ENCODE peak calls at places on chromosome 9, in four cellular contexts. G is fibroblast of lung, P is mesothelial cell of epicardium, C is AG10803. L is an unnamed sample.

GRCh38 chr9:114319147-114319546 is 3.8 kb upstream of the ORM1 start:
- DNase-seq in C (no peak), G (no peak), P (no peak), L (no peak)

GRCh38 chr9:214488-215448 is at the start of gene DOCK8:
- DNase-seq in C (no peak), G (no peak), P (peak), L (peak)

GRCh38 chr9:105144841-105145240 is 99.6 kb upstream of the SLC44A1 start:
- DNase-seq in G (no peak), P (no peak), C (no peak), L (no peak)

GRCh38 chr9:135156525-135157510 is 69.3 kb downstream of the OLFM1 start:
- DNase-seq in C (peak), G (peak), P (peak), L (peak)

GRCh38 chr9:112833081-112833480 is 57.6 kb downstream of the SLC46A2 start:
- DNase-seq in C (no peak), P (no peak), G (no peak), L (no peak)

GRCh38 chr9:14992025-14992424 is 81.8 kb upstream of the FREM1 start:
- DNase-seq in G (no peak), P (no peak), C (peak), L (no peak)

GRCh38 chr9:115198018-115198417 is 80.1 kb upstream of the TNC start:
- DNase-seq in C (peak), G (peak), P (no peak), L (peak)

GRCh38 chr9:135905380-135906282 is 1.7 kb downstream of the CAMSAP1 start:
- DNase-seq in G (peak), C (no peak), P (no peak), L (peak)

GRCh38 chr9:98172604-98173003 is 19.8 kb downstream of the CORO2A start:
- DNase-seq in P (no peak), G (peak), C (no peak), L (no peak)

GRCh38 chr9:130444565-130445221 is at the start of gene ASS1:
- DNase-seq in P (peak), G (peak), C (peak), L (peak)

GRCh38 chr9:134783699-134784039 is 96.9 kb upstream of the FCN2 start:
- DNase-seq in G (peak), P (no peak), C (peak), L (peak)

GRCh38 chr9:134299883-134300282 is 26.4 kb upstream of the RXRA start:
- DNase-seq in P (no peak), C (no peak), G (no peak), L (no peak)

GRCh38 chr9:92525306-92525705 is 10.5 kb downstream of the ECM2 start:
- DNase-seq in C (peak), P (no peak), G (peak), L (no peak)

GRCh38 chr9:110432253-110432652 is 94.6 kb upstream of the TXNDC8 start:
- DNase-seq in P (no peak), G (peak), C (peak), L (peak)

GRCh38 chr9:114969269-114969668 is 38.9 kb upstream of the TNFSF8 start:
- DNase-seq in G (no peak), C (no peak), P (no peak), L (no peak)

GRCh38 chr9:105132576-105132975 is 111.9 kb upstream of the SLC44A1 start:
- DNase-seq in G (peak), C (peak), P (no peak), L (peak)

GRCh38 chr9:37146372-37146771 is 26.0 kb downstream of the ZCCHC7 start:
- DNase-seq in P (no peak), C (no peak), G (no peak), L (no peak)

GRCh38 chr9:33250458-33250995 is 10.6 kb downstream of the SPINK4 start:
- DNase-seq in G (no peak), C (peak), P (no peak), L (peak)

GRCh38 chr9:117315236-117315635 is 99.6 kb downstream of the ASTN2 start:
- DNase-seq in G (no peak), C (no peak), P (no peak), L (no peak)

GRCh38 chr9:131739192-131739961 is 499 bp downstream of the RAPGEF1 start:
- DNase-seq in P (peak), C (peak), G (no peak), L (no peak)

GRCh38 chr9:19446361-19446861 is 37.6 kb downstream of the ACER2 start:
- DNase-seq in C (no peak), G (no peak), P (no peak), L (no peak)

GRCh38 chr9:122005597-122005996 is 87.5 kb downstream of the TTLL11 start:
- DNase-seq in C (peak), G (peak), P (no peak), L (peak)

GRCh38 chr9:130962418-130963316 is 23.6 kb upstream of the FIBCD1 start:
- DNase-seq in C (peak), G (peak), P (no peak), L (peak)

GRCh38 chr9:35070823-35071813 is 1.3 kb downstream of the VCP start:
- DNase-seq in G (no peak), C (peak), P (no peak), L (peak)

GRCh38 chr9:107504585-107505455 is 15.3 kb upstream of the KLF4 start:
- DNase-seq in P (no peak), G (peak), C (peak), L (peak)

GRCh38 chr9:122228191-122228905 is 409 bp downstream of the LHX6 start:
- DNase-seq in P (peak), G (no peak), C (no peak), L (no peak)

GRCh38 chr9:105978822-105979221 is 284.5 kb downstream of the TMEM38B start:
- DNase-seq in C (no peak), G (no peak), P (no peak), L (no peak)

GRCh38 chr9:112760821-112761220 is 10.3 kb downstream of the SNX30 start:
- DNase-seq in C (no peak), P (no peak), G (no peak), L (no peak)

GRCh38 chr9:131734165-131734610 is 5.7 kb downstream of the RAPGEF1 start:
- DNase-seq in G (no peak), C (peak), P (no peak), L (peak)

GRCh38 chr9:70406446-70406862 is 8.0 kb downstream of the KLF9 start:
- DNase-seq in C (peak), G (peak), P (no peak), L (peak)
- TF ChIP-seq CTCF in C (no peak), G (no peak), P (no peak), L (no peak)

GRCh38 chr9:124869466-124869985 is 7.6 kb downstream of the ARPC5L start:
- DNase-seq in P (peak), C (no peak), G (no peak), L (no peak)

GRCh38 chr9:124869986-124870560 is 8.1 kb downstream of the ARPC5L start:
- DNase-seq in C (no peak), P (no peak), G (peak), L (peak)

GRCh38 chr9:124871156-124871561 is 9.2 kb downstream of the ARPC5L start:
- DNase-seq in C (no peak), P (no peak), G (no peak), L (no peak)

GRCh38 chr9:124870723-124871122 is 8.8 kb downstream of the ARPC5L start:
- DNase-seq in G (no peak), P (no peak), C (no peak), L (no peak)

GRCh38 chr9:124868511-124869465 is 6.9 kb downstream of the ARPC5L start:
- DNase-seq in P (peak), C (peak), G (peak), L (peak)
- TF ChIP-seq CTCF in P (no peak), C (peak), G (peak), L (no peak)

DNA sequence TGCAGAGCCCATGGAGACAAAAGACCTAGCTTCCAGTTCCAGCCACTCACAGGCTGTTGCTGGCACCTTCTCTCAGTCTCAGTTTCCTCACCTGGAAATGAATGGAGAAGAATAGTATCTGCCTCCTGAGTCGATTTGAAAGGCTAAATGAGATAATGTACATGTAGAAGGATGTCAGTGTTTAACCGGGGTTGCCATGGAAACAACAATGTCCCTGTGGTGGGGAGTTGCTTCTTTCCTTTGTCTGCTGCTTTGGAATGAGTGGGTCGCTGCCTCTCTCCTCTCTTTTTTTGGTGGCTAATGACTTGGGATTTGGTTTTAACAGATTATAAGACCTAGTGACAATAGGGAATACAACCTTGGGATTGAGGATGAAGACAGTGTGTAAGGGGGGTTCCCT is 137.3 kb downstream of the GAS1 start:
- DNase-seq in G (no peak), C (no peak), P (no peak), L (no peak)
- TF ChIP-seq CTCF in G (no peak), C (no peak), P (no peak), L (no peak)

GRCh38 chr9:89226076-89226475 is 47.5 kb upstream of the SHC3 start:
- DNase-seq in G (peak), P (no peak), C (no peak), L (peak)

GRCh38 chr9:89223398-89223977 is 44.9 kb upstream of the SHC3 start:
- DNase-seq in G (no peak), C (peak), P (no peak), L (peak)

GRCh38 chr9:89219637-89220036 is 41.0 kb upstream of the SHC3 start:
- DNase-seq in C (no peak), G (no peak), P (no peak), L (no peak)

GRCh38 chr9:89225587-89225986 is 47.0 kb upstream of the SHC3 start:
- DNase-seq in C (peak), P (no peak), G (peak), L (no peak)
- TF ChIP-seq CTCF in C (peak), P (no peak), G (peak), L (no peak)

GRCh38 chr9:71783120-71783523 is 14.8 kb upstream of the CEMIP2 start:
- DNase-seq in P (no peak), G (no peak), C (no peak), L (no peak)
- TF ChIP-seq CTCF in P (no peak), G (no peak), C (no peak), L (no peak)

DNA sequence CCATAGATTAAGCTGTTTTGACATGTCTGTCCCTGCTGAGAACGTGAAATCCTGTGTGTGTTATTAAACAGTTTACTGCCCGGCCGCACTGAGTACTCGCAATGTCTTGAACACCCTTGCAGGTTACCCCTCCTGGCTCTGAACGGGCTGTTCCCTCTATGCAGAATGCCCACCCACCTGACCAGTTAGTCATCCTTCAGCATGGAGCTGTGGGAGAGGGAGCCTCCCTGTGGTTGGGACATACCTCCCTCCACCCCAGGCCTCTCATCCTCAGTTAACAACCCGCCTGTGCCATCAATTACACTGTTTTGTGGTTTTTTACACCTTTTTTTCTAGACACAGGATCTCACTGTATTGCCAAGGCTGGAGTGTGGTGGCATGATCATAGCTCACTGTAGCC is 26.0 kb downstream of the TJP2 start:
- DNase-seq in P (no peak), G (peak), C (no peak), L (peak)
- TF ChIP-seq CTCF in P (no peak), G (no peak), C (no peak), L (no peak)